ENCODE peak calls at places on chromosomes 16 and 17, in seven cellular contexts. One of them, this sample, is unnamed.

GRCh38 chr17:48610282-48611211 is at the start of gene HOXB7:
- DNase-seq in activated T-cell treated with anti-CD3 and anti-CD28 coated beads, Interleukin-2, amount 50 U/mL, for 4 hours: no peak
- DNase-seq in K562: peak; percentile 74
- DNase-seq in fibroblast of pulmonary artery: no peak
- DNase-seq in fibroblast of mammary gland: peak; percentile 58
- DNase-seq in cortex of kidney: no peak
- DNase-seq in mucosa of gallbladder: peak; percentile 37
- DNase-seq in this sample: no peak

GRCh38 chr17:76445697-76446448 is 7.1 kb downstream of the UBE2O start:
- DNase-seq in activated T-cell treated with anti-CD3 and anti-CD28 coated beads, Interleukin-2, amount 50 U/mL, for 4 hours: no peak
- DNase-seq in K562: no peak
- DNase-seq in fibroblast of pulmonary artery: no peak
- DNase-seq in fibroblast of mammary gland: no peak
- DNase-seq in cortex of kidney: no peak
- DNase-seq in mucosa of gallbladder: no peak
- DNase-seq in this sample: no peak

GRCh38 chr17:75814900-75815373 is 29.3 kb downstream of the UNC13D start:
- DNase-seq in activated T-cell treated with anti-CD3 and anti-CD28 coated beads, Interleukin-2, amount 50 U/mL, for 4 hours: no peak
- DNase-seq in K562: no peak
- DNase-seq in fibroblast of pulmonary artery: peak; percentile 64
- DNase-seq in fibroblast of mammary gland: peak; percentile 76
- DNase-seq in cortex of kidney: no peak
- DNase-seq in mucosa of gallbladder: no peak
- DNase-seq in this sample: no peak

GRCh38 chr17:81403040-81403467 is 7.8 kb downstream of the BAHCC1 start:
- DNase-seq in activated T-cell treated with anti-CD3 and anti-CD28 coated beads, Interleukin-2, amount 50 U/mL, for 4 hours: no peak
- DNase-seq in K562: no peak
- DNase-seq in fibroblast of pulmonary artery: no peak
- DNase-seq in fibroblast of mammary gland: no peak
- DNase-seq in cortex of kidney: no peak
- DNase-seq in mucosa of gallbladder: no peak
- DNase-seq in this sample: no peak

GRCh38 chr17:72887917-72888316 is 204.6 kb downstream of the SLC39A11 start:
- DNase-seq in activated T-cell treated with anti-CD3 and anti-CD28 coated beads, Interleukin-2, amount 50 U/mL, for 4 hours: no peak
- DNase-seq in K562: no peak
- DNase-seq in fibroblast of pulmonary artery: no peak
- DNase-seq in fibroblast of mammary gland: peak; percentile 36
- DNase-seq in cortex of kidney: no peak
- DNase-seq in mucosa of gallbladder: no peak
- DNase-seq in this sample: no peak

GRCh38 chr17:78001182-78001581 is 42.7 kb downstream of the TNRC6C start:
- DNase-seq in activated T-cell treated with anti-CD3 and anti-CD28 coated beads, Interleukin-2, amount 50 U/mL, for 4 hours: no peak
- DNase-seq in K562: no peak
- DNase-seq in fibroblast of pulmonary artery: peak; percentile 30
- DNase-seq in fibroblast of mammary gland: no peak
- DNase-seq in cortex of kidney: no peak
- DNase-seq in mucosa of gallbladder: no peak
- DNase-seq in this sample: no peak

GRCh38 chr17:45791935-45792334 is 7.8 kb downstream of the CRHR1 start:
- DNase-seq in activated T-cell treated with anti-CD3 and anti-CD28 coated beads, Interleukin-2, amount 50 U/mL, for 4 hours: no peak
- DNase-seq in K562: no peak
- DNase-seq in fibroblast of pulmonary artery: no peak
- DNase-seq in fibroblast of mammary gland: no peak
- DNase-seq in cortex of kidney: no peak
- DNase-seq in mucosa of gallbladder: peak; percentile 16
- DNase-seq in this sample: no peak

GRCh38 chr17:60390223-60390622 is 1.7 kb downstream of the USP32 start:
- DNase-seq in activated T-cell treated with anti-CD3 and anti-CD28 coated beads, Interleukin-2, amount 50 U/mL, for 4 hours: no peak
- DNase-seq in K562: peak; percentile 73
- DNase-seq in fibroblast of pulmonary artery: peak; percentile 81
- DNase-seq in fibroblast of mammary gland: peak; percentile 69
- DNase-seq in cortex of kidney: no peak
- DNase-seq in mucosa of gallbladder: no peak
- DNase-seq in this sample: no peak

GRCh38 chr17:39092672-39093250 is 58.7 kb downstream of the PLXDC1 start:
- DNase-seq in activated T-cell treated with anti-CD3 and anti-CD28 coated beads, Interleukin-2, amount 50 U/mL, for 4 hours: no peak
- DNase-seq in K562: no peak
- DNase-seq in fibroblast of pulmonary artery: no peak
- DNase-seq in fibroblast of mammary gland: no peak
- DNase-seq in cortex of kidney: no peak
- DNase-seq in mucosa of gallbladder: no peak
- DNase-seq in this sample: no peak

GRCh38 chr16:73057369-73058210 is 9.7 kb upstream of the ZFHX3 start:
- DNase-seq in activated T-cell treated with anti-CD3 and anti-CD28 coated beads, Interleukin-2, amount 50 U/mL, for 4 hours: no peak
- DNase-seq in K562: peak; percentile 7
- DNase-seq in fibroblast of pulmonary artery: peak; percentile 47
- DNase-seq in fibroblast of mammary gland: no peak
- DNase-seq in cortex of kidney: no peak
- DNase-seq in mucosa of gallbladder: no peak
- DNase-seq in this sample: no peak

GRCh38 chr16:85248269-85248668 is 136.0 kb upstream of the CIBAR2 start:
- DNase-seq in activated T-cell treated with anti-CD3 and anti-CD28 coated beads, Interleukin-2, amount 50 U/mL, for 4 hours: no peak
- DNase-seq in K562: no peak
- DNase-seq in fibroblast of pulmonary artery: no peak
- DNase-seq in fibroblast of mammary gland: no peak
- DNase-seq in cortex of kidney: no peak
- DNase-seq in mucosa of gallbladder: no peak
- DNase-seq in this sample: no peak

GRCh38 chr17:83136931-83137330 is 57.5 kb downstream of the METRNL start:
- DNase-seq in activated T-cell treated with anti-CD3 and anti-CD28 coated beads, Interleukin-2, amount 50 U/mL, for 4 hours: no peak
- DNase-seq in K562: no peak
- DNase-seq in fibroblast of pulmonary artery: no peak
- DNase-seq in fibroblast of mammary gland: no peak
- DNase-seq in cortex of kidney: no peak
- DNase-seq in mucosa of gallbladder: no peak
- DNase-seq in this sample: no peak

GRCh38 chr16:58236231-58236690 is 38.4 kb upstream of the CSNK2A2 start:
- DNase-seq in activated T-cell treated with anti-CD3 and anti-CD28 coated beads, Interleukin-2, amount 50 U/mL, for 4 hours: peak; percentile 52
- DNase-seq in K562: peak; percentile 91
- DNase-seq in fibroblast of pulmonary artery: peak; percentile 57
- DNase-seq in fibroblast of mammary gland: peak; percentile 58
- DNase-seq in cortex of kidney: no peak
- DNase-seq in mucosa of gallbladder: peak; percentile 66
- DNase-seq in this sample: no peak

GRCh38 chr17:2406903-2407790 is 6.3 kb upstream of the MNT start:
- DNase-seq in activated T-cell treated with anti-CD3 and anti-CD28 coated beads, Interleukin-2, amount 50 U/mL, for 4 hours: no peak
- DNase-seq in K562: peak; percentile 56
- DNase-seq in fibroblast of pulmonary artery: peak; percentile 88
- DNase-seq in fibroblast of mammary gland: peak; percentile 94
- DNase-seq in cortex of kidney: no peak
- DNase-seq in mucosa of gallbladder: peak; percentile 71
- DNase-seq in this sample: peak; percentile 94

GRCh38 chr17:40617678-40618240 is 29.9 kb downstream of the SMARCE1 start:
- DNase-seq in activated T-cell treated with anti-CD3 and anti-CD28 coated beads, Interleukin-2, amount 50 U/mL, for 4 hours: no peak
- DNase-seq in K562: no peak
- DNase-seq in fibroblast of pulmonary artery: no peak
- DNase-seq in fibroblast of mammary gland: no peak
- DNase-seq in cortex of kidney: no peak
- DNase-seq in mucosa of gallbladder: no peak
- DNase-seq in this sample: no peak

GRCh38 chr16:27374231-27374793 is 27.7 kb upstream of the IL21R start:
- DNase-seq in activated T-cell treated with anti-CD3 and anti-CD28 coated beads, Interleukin-2, amount 50 U/mL, for 4 hours: no peak
- DNase-seq in K562: no peak
- DNase-seq in fibroblast of pulmonary artery: no peak
- DNase-seq in fibroblast of mammary gland: no peak
- DNase-seq in cortex of kidney: no peak
- DNase-seq in mucosa of gallbladder: no peak
- DNase-seq in this sample: no peak

GRCh38 chr17:46841561-46842379 is 9.6 kb upstream of the WNT9B start:
- DNase-seq in activated T-cell treated with anti-CD3 and anti-CD28 coated beads, Interleukin-2, amount 50 U/mL, for 4 hours: peak; percentile 18
- DNase-seq in K562: peak; percentile 52
- DNase-seq in fibroblast of pulmonary artery: peak; percentile 10
- DNase-seq in fibroblast of mammary gland: no peak
- DNase-seq in cortex of kidney: no peak
- DNase-seq in mucosa of gallbladder: no peak
- DNase-seq in this sample: no peak

GRCh38 chr17:79788989-79789942 is 7.6 kb downstream of the CBX8 start:
- DNase-seq in activated T-cell treated with anti-CD3 and anti-CD28 coated beads, Interleukin-2, amount 50 U/mL, for 4 hours: no peak
- DNase-seq in K562: no peak
- DNase-seq in fibroblast of pulmonary artery: no peak
- DNase-seq in fibroblast of mammary gland: no peak
- DNase-seq in cortex of kidney: no peak
- DNase-seq in mucosa of gallbladder: no peak
- DNase-seq in this sample: no peak

GRCh38 chr16:58652741-58653140 is 23.1 kb upstream of the CNOT1 start:
- DNase-seq in activated T-cell treated with anti-CD3 and anti-CD28 coated beads, Interleukin-2, amount 50 U/mL, for 4 hours: no peak
- DNase-seq in K562: no peak
- DNase-seq in fibroblast of pulmonary artery: peak; percentile 45
- DNase-seq in fibroblast of mammary gland: peak; percentile 40
- DNase-seq in cortex of kidney: no peak
- DNase-seq in mucosa of gallbladder: no peak
- DNase-seq in this sample: no peak

GRCh38 chr17:79090503-79091372 is 16.1 kb downstream of the ENGASE start:
- DNase-seq in activated T-cell treated with anti-CD3 and anti-CD28 coated beads, Interleukin-2, amount 50 U/mL, for 4 hours: no peak
- DNase-seq in K562: peak; percentile 31
- DNase-seq in fibroblast of pulmonary artery: peak; percentile 22
- DNase-seq in fibroblast of mammary gland: peak; percentile 16
- DNase-seq in cortex of kidney: no peak
- DNase-seq in mucosa of gallbladder: no peak
- DNase-seq in this sample: no peak

GRCh38 chr16:57123216-57123968 is 31.0 kb downstream of the CPNE2 start:
- DNase-seq in activated T-cell treated with anti-CD3 and anti-CD28 coated beads, Interleukin-2, amount 50 U/mL, for 4 hours: no peak
- DNase-seq in K562: peak; percentile 54
- DNase-seq in fibroblast of pulmonary artery: peak; percentile 23
- DNase-seq in fibroblast of mammary gland: no peak
- DNase-seq in cortex of kidney: no peak
- DNase-seq in mucosa of gallbladder: no peak
- DNase-seq in this sample: no peak

GRCh38 chr17:77445030-77445907 is 304.5 kb downstream of the SEC14L1 start:
- DNase-seq in activated T-cell treated with anti-CD3 and anti-CD28 coated beads, Interleukin-2, amount 50 U/mL, for 4 hours: peak; percentile 71
- DNase-seq in K562: no peak
- DNase-seq in fibroblast of pulmonary artery: peak; percentile 84
- DNase-seq in fibroblast of mammary gland: peak; percentile 83
- DNase-seq in cortex of kidney: no peak
- DNase-seq in mucosa of gallbladder: peak; percentile 70
- DNase-seq in this sample: no peak

GRCh38 chr17:7080445-7081041 is 492 bp upstream of the CLEC10A start:
- DNase-seq in activated T-cell treated with anti-CD3 and anti-CD28 coated beads, Interleukin-2, amount 50 U/mL, for 4 hours: no peak
- DNase-seq in K562: no peak
- DNase-seq in fibroblast of pulmonary artery: no peak
- DNase-seq in fibroblast of mammary gland: no peak
- DNase-seq in cortex of kidney: no peak
- DNase-seq in mucosa of gallbladder: peak; percentile 22
- DNase-seq in this sample: no peak

GRCh38 chr17:59838196-59838911 is 54.4 kb downstream of the TUBD1 start:
- DNase-seq in activated T-cell treated with anti-CD3 and anti-CD28 coated beads, Interleukin-2, amount 50 U/mL, for 4 hours: peak; percentile 37
- DNase-seq in K562: peak; percentile 55
- DNase-seq in fibroblast of pulmonary artery: peak; percentile 66
- DNase-seq in fibroblast of mammary gland: peak; percentile 35
- DNase-seq in cortex of kidney: no peak
- DNase-seq in mucosa of gallbladder: no peak
- DNase-seq in this sample: no peak

GRCh38 chr17:40551874-40552768 is 13.2 kb downstream of the CCR7 start:
- DNase-seq in activated T-cell treated with anti-CD3 and anti-CD28 coated beads, Interleukin-2, amount 50 U/mL, for 4 hours: no peak
- DNase-seq in K562: peak; percentile 0
- DNase-seq in fibroblast of pulmonary artery: peak; percentile 86
- DNase-seq in fibroblast of mammary gland: peak; percentile 99
- DNase-seq in cortex of kidney: no peak
- DNase-seq in mucosa of gallbladder: peak; percentile 44
- DNase-seq in this sample: no peak

This sample was measured in vagina.